ENCODE peak calls at places on chromosome 2, in seven cellular contexts. W is amygdala, X is NCI-H1417 treated with DMSO at 0.1 percent for 48 hours, A is AG08396, C is NAMALWA, V is brain pericyte, R is fibroblast of lung. N is an unnamed sample.

GRCh38 chr2:163600801-163601200 is 135.0 kb downstream of the FIGN start:
- DNase-seq in W (no peak), X (no peak), A (no peak), C (no peak), V (no peak), R (no peak), N (no peak)

GRCh38 chr2:60446413-60447358 is 106.8 kb downstream of the BCL11A start:
- DNase-seq in W (no peak), X (no peak), A (no peak), C (peak; percentile 58), V (peak; percentile 40), R (no peak), N (no peak)

GRCh38 chr2:176132397-176133086 is 3.0 kb downstream of the HOXD8 start:
- DNase-seq in W (no peak), X (no peak), A (no peak), C (no peak), V (no peak), R (peak; percentile 47), N (peak; percentile 21)

GRCh38 chr2:88011011-88011410 is 5.3 kb downstream of the RNU2-63P start:
- DNase-seq in W (no peak), X (no peak), A (no peak), C (no peak), V (no peak), R (no peak), N (no peak)

GRCh38 chr2:235204923-235205322 is 253.1 kb downstream of the SH3BP4 start:
- DNase-seq in W (no peak), X (no peak), A (no peak), C (no peak), V (no peak), R (no peak), N (no peak)

GRCh38 chr2:20868377-20868776 is 45.5 kb upstream of the LDAH start:
- DNase-seq in W (no peak), X (no peak), A (no peak), C (no peak), V (no peak), R (no peak), N (no peak)

GRCh38 chr2:70887550-70888229 is 48.0 kb upstream of the ATP6V1B1 start:
- DNase-seq in W (no peak), X (peak; percentile 78), A (no peak), C (no peak), V (no peak), R (no peak), N (no peak)

GRCh38 chr2:1538663-1539062 is 125.4 kb downstream of the TPO start:
- DNase-seq in W (no peak), X (no peak), A (peak; percentile 51), C (peak; percentile 62), V (no peak), R (peak; percentile 31), N (peak; percentile 45)

GRCh38 chr2:96195410-96196071 is 13.1 kb downstream of the STARD7 start:
- DNase-seq in W (no peak), X (no peak), A (peak; percentile 66), C (no peak), V (no peak), R (peak; percentile 39), N (peak; percentile 87)

GRCh38 chr2:41933035-41933429 is 114.8 kb upstream of the PKDCC start:
- DNase-seq in W (no peak), X (no peak), A (no peak), C (no peak), V (no peak), R (no peak), N (no peak)

N was measured in mesenchymal stem cell.